ENCODE peak calls at places on chromosomes 5 and 9, in five cellular contexts. T is CD8-positive, alpha-beta memory T cell; D is right lobe of liver; R is aorta; E is upper lobe of right lung. B is an unnamed sample. For H3K4me1, the result is how much of the 10 kb centered on the place peaks cover.

GRCh38 chr9:131876486-131876885 is 136.6 kb upstream of the RAPGEF1 start:
- DNase-seq in R (no peak), E (peak), T (no peak), D (no peak), B (no peak)

GRCh38 chr9:130810609-130811136 is 24.4 kb upstream of the ABL1 start:
- DNase-seq in E (no peak), D (no peak), T (no peak), R (no peak), B (no peak)

GRCh38 chr5:175746851-175747250 is 89.0 kb downstream of the HRH2 start:
- DNase-seq in T (no peak), D (no peak), E (no peak), R (peak), B (no peak)

GRCh38 chr9:107784235-107784958 is 294.8 kb upstream of the KLF4 start:
- DNase-seq in T (no peak), E (no peak), D (no peak), R (no peak), B (no peak)

GRCh38 chr5:67989457-67989856 is 226.1 kb upstream of the PIK3R1 start:
- DNase-seq in R (no peak), T (no peak), D (no peak), E (no peak), B (no peak)

GRCh38 chr9:114930063-114930812 is at the start of gene TNFSF8:
- DNase-seq in D (no peak), R (peak), E (peak), T (peak), B (peak)

GRCh38 chr9:93315960-93316359 is 132.0 kb downstream of the WNK2 start:
- DNase-seq in T (no peak), E (no peak), R (no peak), D (no peak), B (no peak)

GRCh38 chr9:94112716-94113465 is 28.6 kb downstream of the PTPDC1 start:
- DNase-seq in T (no peak), R (no peak), D (no peak), E (no peak), B (no peak)

GRCh38 chr9:69963728-69964127 is 79.9 kb upstream of the MAMDC2 start:
- DNase-seq in R (no peak), T (no peak), E (no peak), D (no peak), B (no peak)

GRCh38 chr9:137480686-137481683 is 21.9 kb upstream of the NSMF start:
- DNase-seq in T (peak), R (no peak), E (peak), D (peak), B (no peak)

GRCh38 chr9:129370770-129371169 is 192.7 kb upstream of the IER5L start:
- DNase-seq in D (no peak), E (no peak), T (no peak), R (no peak), B (no peak)

GRCh38 chr5:177100714-177101121 is 14.0 kb downstream of the FGFR4 start:
- DNase-seq in E (no peak), T (no peak), D (no peak), R (no peak), B (no peak)

GRCh38 chr9:111529787-111530186 is 4.8 kb downstream of the ZNF483 start:
- DNase-seq in D (no peak), E (no peak), T (no peak), R (no peak), B (no peak)

GRCh38 chr5:141654298-141654697 is 3.1 kb upstream of the FCHSD1 start:
- DNase-seq in D (no peak), R (no peak), T (no peak), E (peak), B (no peak)

GRCh38 chr5:36607838-36608783 is 1.7 kb downstream of the SLC1A3 start:
- DNase-seq in T (no peak), D (no peak), E (no peak), R (no peak), B (no peak)

GRCh38 chr9:124810513-124811355 is 33.8 kb downstream of the OLFML2A start:
- DNase-seq in T (no peak), R (no peak), D (no peak), E (no peak), B (no peak)

GRCh38 chr5:157384971-157385709 is 74.9 kb upstream of the NIPAL4 start:
- DNase-seq in R (peak), D (no peak), E (no peak), T (no peak), B (no peak)

GRCh38 chr9:9352877-9353481 is 1259.8 kb downstream of the PTPRD start:
- DNase-seq in E (no peak), R (no peak), T (no peak), D (no peak), B (no peak)

GRCh38 chr5:53262348-53262970 is 152.9 kb upstream of the MOCS2 start:
- DNase-seq in T (no peak), R (no peak), E (no peak), D (no peak), B (no peak)

GRCh38 chr5:181039471-181039870 is 595 bp upstream of the BTNL9 start:
- DNase-seq in R (no peak), T (no peak), E (no peak), D (no peak), B (no peak)

GRCh38 chr5:150389759-150390256 is 22.9 kb downstream of the CD74 start:
- DNase-seq in D (no peak), E (no peak), T (no peak), R (no peak), B (no peak)

GRCh38 chr9:87546704-87547103 is 49.0 kb downstream of the DAPK1 start:
- DNase-seq in T (no peak), E (no peak), R (no peak), D (no peak), B (no peak)

GRCh38 chr5:155689403-155689802 is 637.6 kb upstream of the SGCD start:
- DNase-seq in R (no peak), E (no peak), T (no peak), D (no peak), B (no peak)

GRCh38 chr9:117784996-117785395 is 80.8 kb downstream of the TLR4 start:
- DNase-seq in E (no peak), D (no peak), R (no peak), T (no peak), B (no peak)

GRCh38 chr5:9283021-9283420 is 262.9 kb downstream of the SEMA5A start:
- DNase-seq in D (no peak), T (no peak), R (no peak), E (no peak), B (no peak)

DNA sequence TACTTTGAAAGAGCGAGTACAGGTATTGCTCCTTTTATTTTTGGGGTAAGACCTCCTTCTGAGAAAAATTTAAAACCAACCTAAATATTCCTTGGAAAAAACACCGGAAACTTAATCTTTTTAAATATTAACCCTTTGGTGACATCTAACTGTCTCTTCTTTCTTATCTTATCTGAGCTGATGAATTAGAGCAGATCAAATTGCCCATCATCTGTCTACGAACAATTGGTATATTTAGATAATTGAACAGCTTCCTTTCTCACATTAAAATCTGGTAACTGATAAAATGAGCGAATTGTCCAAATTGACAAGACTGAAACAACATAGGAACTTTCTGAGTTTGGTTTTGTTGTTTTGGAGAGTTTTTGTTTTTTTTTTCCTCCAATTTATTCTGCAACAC is 2.0 kb downstream of the ISL1 start:
- DNase-seq in R (no peak), T (no peak), D (no peak), E (no peak), B (no peak)
- H3K27ac ChIP-seq in R (no peak), T (no peak), D (no peak), E (no peak), B (no peak)

DNA sequence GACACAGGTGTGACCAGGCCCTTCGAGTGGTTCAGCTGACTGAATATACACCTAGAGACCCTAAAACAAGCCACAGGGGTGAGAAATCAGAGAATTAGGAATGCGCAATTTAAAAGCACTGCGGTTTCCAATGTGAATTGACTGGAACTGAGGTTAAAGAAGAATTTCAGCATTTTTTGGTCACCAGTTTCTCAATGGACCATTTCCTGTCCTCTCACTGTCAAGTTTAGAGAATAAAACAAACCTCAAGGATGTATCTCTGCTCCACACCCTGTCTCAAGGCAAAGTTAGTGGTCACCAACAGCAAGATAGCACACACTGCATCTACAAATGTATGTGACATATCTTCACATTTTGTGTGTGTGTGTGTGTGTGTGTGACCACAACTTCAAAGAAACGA is 143.8 kb upstream of the MAP3K1 start:
- DNase-seq in R (no peak), T (no peak), E (no peak), D (no peak), B (no peak)
- H3K4me1 ChIP-seq in R (under half), T (under half), E (under half), D (under half), B (under half)

DNA sequence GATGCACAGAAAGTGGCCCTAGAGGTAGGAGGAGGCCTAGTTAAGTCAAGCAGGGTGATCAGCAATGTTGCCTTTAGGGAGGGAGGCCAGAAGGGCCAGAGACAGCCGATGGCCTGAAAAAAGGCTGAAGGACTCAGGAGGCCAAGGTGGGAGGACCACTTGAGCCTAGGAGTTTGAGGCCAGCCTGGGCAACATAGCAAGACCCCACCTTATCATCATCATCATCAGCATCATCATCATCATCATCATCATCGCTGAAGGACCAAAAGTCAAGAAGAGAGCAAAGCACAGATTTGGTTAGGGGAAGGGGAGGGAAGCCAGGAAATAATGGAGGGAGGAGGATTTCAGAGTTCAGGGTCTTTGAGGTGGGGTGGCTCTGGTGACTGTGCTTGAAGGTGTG is 74.3 kb downstream of the RALGPS1 start:
- DNase-seq in R (no peak), T (no peak), D (no peak), E (no peak), B (no peak)
- H3K27ac ChIP-seq in R (no peak), T (no peak), D (no peak), E (no peak), B (no peak)

GRCh38 chr5:74630387-74631087 is 10.0 kb downstream of the ENC1 start:
- DNase-seq in R (no peak), D (no peak), E (no peak), T (peak), B (no peak)

GRCh38 chr5:74634611-74635286 is 5.8 kb downstream of the ENC1 start:
- DNase-seq in D (no peak), R (no peak), E (no peak), T (no peak), B (no peak)

GRCh38 chr5:74633710-74634109 is 6.8 kb downstream of the ENC1 start:
- DNase-seq in D (no peak), R (no peak), T (no peak), E (no peak), B (no peak)

GRCh38 chr5:74631088-74631960 is 9.2 kb downstream of the ENC1 start:
- DNase-seq in R (no peak), E (no peak), T (peak), D (no peak), B (peak)

DNA sequence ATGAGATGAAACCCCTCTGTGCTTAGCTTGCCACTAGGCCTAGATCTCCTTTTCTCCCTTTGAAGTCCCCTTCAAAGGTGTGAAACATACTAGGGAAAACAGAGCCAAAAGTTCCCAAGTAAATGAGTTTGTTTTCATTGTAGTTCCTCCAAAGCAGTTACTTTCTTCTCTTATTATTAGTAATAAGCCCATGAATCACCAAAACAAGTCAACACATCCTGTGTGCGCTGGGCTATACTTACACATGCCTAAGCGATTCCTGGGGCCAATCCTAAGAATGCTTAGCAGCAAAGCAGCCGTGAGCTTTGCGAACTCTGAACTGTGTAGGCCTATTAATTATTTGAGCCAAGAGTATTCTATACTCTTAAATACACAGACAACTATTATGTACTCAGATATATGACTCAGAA is 7.6 kb downstream of the ENC1 start:
- DNase-seq in E (no peak), T (no peak), R (no peak), D (no peak), B (no peak)
- H3K4me1 ChIP-seq in E (under half), T (under half), R (under half), D (under half), B (under half)

GRCh38 chr5:128850049-128850448 is 115.2 kb upstream of the SLC27A6 start:
- DNase-seq in E (no peak), D (no peak), T (no peak), R (no peak), B (no peak)
- H3K27ac ChIP-seq in E (no peak), D (no peak), T (no peak), R (no peak), B (no peak)

DNA sequence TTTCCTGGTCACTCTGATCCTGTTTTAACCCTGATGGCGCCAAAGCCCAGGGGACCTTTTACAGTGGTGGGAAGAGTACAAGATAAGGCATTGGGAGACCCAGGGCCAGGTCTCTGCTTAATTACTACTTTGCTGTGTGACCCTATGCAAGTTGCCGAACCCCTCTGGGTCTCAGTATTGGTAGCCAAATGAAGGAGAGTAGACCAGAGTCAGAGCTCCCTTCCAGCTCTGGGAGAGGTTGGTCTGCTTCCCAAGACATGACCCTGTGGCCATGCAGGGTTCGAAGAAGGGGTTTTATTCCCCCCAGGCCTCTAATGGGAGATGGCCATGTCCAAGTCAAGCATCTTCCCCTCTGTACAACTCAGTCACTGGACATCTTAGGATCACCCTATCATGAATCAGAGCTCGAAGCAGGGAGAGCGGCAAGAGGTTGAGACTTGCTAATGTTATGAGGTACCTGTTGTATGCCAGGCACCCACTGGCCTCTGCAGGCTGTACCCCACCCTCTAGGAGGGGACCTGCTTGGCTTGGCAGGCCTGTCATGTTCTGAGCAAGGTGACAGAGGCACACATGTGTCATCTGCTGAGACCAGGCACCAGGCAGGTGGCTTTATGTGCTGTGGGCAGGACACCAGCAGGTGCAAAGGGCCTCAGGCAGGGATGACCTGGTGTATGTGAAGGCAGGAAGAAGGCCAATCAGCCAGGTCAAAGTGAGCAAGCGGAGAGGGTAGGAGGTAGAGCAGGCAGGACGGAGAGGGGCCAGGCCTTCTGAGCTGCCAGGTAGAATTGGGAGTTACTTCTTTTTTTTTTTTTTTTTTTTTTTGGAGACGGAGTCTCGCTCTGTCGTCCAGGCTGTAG is 60.5 kb upstream of the RPL26L1 start:
- DNase-seq in E (no peak), D (peak), T (no peak), R (no peak), B (no peak)
- H3K4me1 ChIP-seq in E (half or more), D (half or more), T (under half), R (under half), B (under half)

B was measured in CD8-positive, alpha-beta T cell.